ENCODE peak calls at places on chromosomes 13 and 19, in five cellular contexts. K is DMS53; C is stimulated activated naive CD8-positive, alpha-beta T cell treated with anti-CD3 and anti-CD28 coated beads, Interleukin-15, amount 100 ng/mL, for 72 hours; E is activated T-helper 1 cell treated with anti-CD3 and anti-CD28 coated beads, Interleukin-12 subunit alpha, Interleukin-12 subunit beta, Interleukin-2, Interleukin-4 antibody, amounts not matched to agents 30 ng/mL and 10 ng/mL and 1 ng/mL, durations not matched to agents 14 hours and 24 hours and 36 hours; H is SHP77. L is an unnamed sample.

GRCh38 chr13:75373988-75374387 is 108.0 kb downstream of the TBC1D4 start:
- DNase-seq in C (no peak), H (no peak), E (no peak), K (no peak), L (no peak)

GRCh38 chr19:6092329-6093286 is 17.7 kb downstream of the RFX2 start:
- DNase-seq in E (no peak), H (peak; percentile 29), K (peak; percentile 95), C (no peak), L (no peak)

GRCh38 chr13:25153736-25154135 is 18.4 kb downstream of the AMER2 start:
- DNase-seq in H (no peak), C (no peak), K (no peak), E (no peak), L (no peak)

GRCh38 chr13:98599502-98600328 is 22.8 kb upstream of the STK24 start:
- DNase-seq in K (no peak), E (no peak), H (no peak), C (no peak), L (no peak)

GRCh38 chr13:33281951-33282595 is 3.5 kb downstream of the STARD13 start:
- DNase-seq in K (no peak), C (no peak), H (no peak), E (no peak), L (no peak)

GRCh38 chr13:21583496-21583895 is 20.5 kb downstream of the MICU2 start:
- DNase-seq in E (no peak), C (no peak), H (no peak), K (no peak), L (no peak)

GRCh38 chr13:41488124-41488523 is 30.8 kb downstream of the RGCC start:
- DNase-seq in C (no peak), H (no peak), E (no peak), K (no peak), L (no peak)

GRCh38 chr19:531753-532571 is at the start of gene CDC34:
- DNase-seq in K (peak; percentile 70), C (no peak), E (no peak), H (no peak), L (no peak)

GRCh38 chr13:24627090-24627714 is 53.0 kb upstream of the ATP12A start:
- DNase-seq in E (no peak), C (no peak), H (no peak), K (peak; percentile 18), L (no peak)

GRCh38 chr13:25111557-25111956 is 15.6 kb downstream of the PABPC3 start:
- DNase-seq in C (no peak), E (no peak), K (no peak), H (no peak), L (no peak)

GRCh38 chr19:44003461-44004134 is 841 bp downstream of the ZNF230 start:
- DNase-seq in E (no peak), H (no peak), C (peak; percentile 17), K (peak; percentile 41), L (no peak)

GRCh38 chr13:20997301-20998061 is 63.9 kb downstream of the LATS2 start:
- DNase-seq in H (no peak), C (no peak), E (no peak), K (no peak), L (no peak)

GRCh38 chr19:29045708-29046107 is 167.2 kb downstream of the UQCRFS1 start:
- DNase-seq in E (no peak), C (no peak), K (no peak), H (no peak), L (no peak)

L was measured in activated CD4-positive, CD25-positive, alpha-beta regulatory T cell treated with anti-CD3 and anti-CD28 coated beads, Interleukin-2, amount 50 U/mL, for 72 hours.